ENCODE peak calls at places on chromosomes 16 and 17, in six cellular contexts. One of them, this sample, is unnamed.

GRCh38 chr16:8644513-8645140 is 23.1 kb downstream of the METTL22 start:
- DNase-seq in CD8-positive, alpha-beta T cell: peak; percentile 21
- DNase-seq in uterus: no peak
- DNase-seq in left ventricle myocardium inferior: peak; percentile 40
- DNase-seq in gastrocnemius medialis: no peak
- DNase-seq in RWPE2: no peak
- DNase-seq in this sample: peak; percentile 78

GRCh38 chr16:85592700-85593502 is 20.2 kb upstream of the GSE1 start:
- DNase-seq in CD8-positive, alpha-beta T cell: no peak
- DNase-seq in uterus: no peak
- DNase-seq in left ventricle myocardium inferior: no peak
- DNase-seq in gastrocnemius medialis: no peak
- DNase-seq in RWPE2: no peak
- DNase-seq in this sample: no peak

GRCh38 chr16:4214215-4214621 is 27.7 kb downstream of the SRL start:
- DNase-seq in CD8-positive, alpha-beta T cell: no peak
- DNase-seq in uterus: peak; percentile 60
- DNase-seq in left ventricle myocardium inferior: no peak
- DNase-seq in gastrocnemius medialis: peak; percentile 93
- DNase-seq in RWPE2: no peak
- DNase-seq in this sample: no peak

GRCh38 chr16:5903153-5903552 is 805.6 kb upstream of the EEF2KMT start:
- DNase-seq in CD8-positive, alpha-beta T cell: no peak
- DNase-seq in uterus: no peak
- DNase-seq in left ventricle myocardium inferior: no peak
- DNase-seq in gastrocnemius medialis: no peak
- DNase-seq in RWPE2: no peak
- DNase-seq in this sample: no peak

GRCh38 chr16:66364117-66364958 is 2.2 kb upstream of the CDH5 start:
- DNase-seq in CD8-positive, alpha-beta T cell: no peak
- DNase-seq in uterus: peak; percentile 70
- DNase-seq in left ventricle myocardium inferior: peak; percentile 62
- DNase-seq in gastrocnemius medialis: peak; percentile 46
- DNase-seq in RWPE2: no peak
- DNase-seq in this sample: peak; percentile 65

GRCh38 chr16:12896562-12896961 is 4.8 kb upstream of the SHISA9 start:
- DNase-seq in CD8-positive, alpha-beta T cell: no peak
- DNase-seq in uterus: no peak
- DNase-seq in left ventricle myocardium inferior: no peak
- DNase-seq in gastrocnemius medialis: no peak
- DNase-seq in RWPE2: no peak
- DNase-seq in this sample: no peak

GRCh38 chr16:70331588-70332358 is 14.9 kb upstream of the DDX19A start:
- DNase-seq in CD8-positive, alpha-beta T cell: peak; percentile 12
- DNase-seq in uterus: no peak
- DNase-seq in left ventricle myocardium inferior: no peak
- DNase-seq in gastrocnemius medialis: peak; percentile 79
- DNase-seq in RWPE2: no peak
- DNase-seq in this sample: no peak

GRCh38 chr17:19928299-19928698 is 49.3 kb downstream of the AKAP10 start:
- DNase-seq in CD8-positive, alpha-beta T cell: no peak
- DNase-seq in uterus: no peak
- DNase-seq in left ventricle myocardium inferior: no peak
- DNase-seq in gastrocnemius medialis: no peak
- DNase-seq in RWPE2: no peak
- DNase-seq in this sample: no peak

GRCh38 chr17:74768069-74768762 is 7.9 kb downstream of the NAT9 start:
- DNase-seq in CD8-positive, alpha-beta T cell: no peak
- DNase-seq in uterus: no peak
- DNase-seq in left ventricle myocardium inferior: peak; percentile 84
- DNase-seq in gastrocnemius medialis: peak; percentile 81
- DNase-seq in RWPE2: no peak
- DNase-seq in this sample: no peak

GRCh38 chr16:21523411-21524067 is 75.8 kb upstream of the METTL9 start:
- DNase-seq in CD8-positive, alpha-beta T cell: no peak
- DNase-seq in uterus: no peak
- DNase-seq in left ventricle myocardium inferior: no peak
- DNase-seq in gastrocnemius medialis: no peak
- DNase-seq in RWPE2: no peak
- DNase-seq in this sample: peak; percentile 48

GRCh38 chr17:17921192-17922082 is 50.8 kb downstream of the TOM1L2 start:
- DNase-seq in CD8-positive, alpha-beta T cell: no peak
- DNase-seq in uterus: peak; percentile 10
- DNase-seq in left ventricle myocardium inferior: no peak
- DNase-seq in gastrocnemius medialis: peak; percentile 42
- DNase-seq in RWPE2: no peak
- DNase-seq in this sample: no peak

GRCh38 chr16:80804451-80805383 is at the start of gene CDYL2:
- DNase-seq in CD8-positive, alpha-beta T cell: peak; percentile 29
- DNase-seq in uterus: no peak
- DNase-seq in left ventricle myocardium inferior: peak; percentile 48
- DNase-seq in gastrocnemius medialis: no peak
- DNase-seq in RWPE2: no peak
- DNase-seq in this sample: peak; percentile 65

GRCh38 chr16:78045865-78046581 is 23.7 kb downstream of the CLEC3A start:
- DNase-seq in CD8-positive, alpha-beta T cell: peak; percentile 21
- DNase-seq in uterus: peak; percentile 18
- DNase-seq in left ventricle myocardium inferior: peak; percentile 60
- DNase-seq in gastrocnemius medialis: peak; percentile 9
- DNase-seq in RWPE2: no peak
- DNase-seq in this sample: peak; percentile 73

GRCh38 chr17:83179811-83180210 is 100.4 kb downstream of the METRNL start:
- DNase-seq in CD8-positive, alpha-beta T cell: no peak
- DNase-seq in uterus: no peak
- DNase-seq in left ventricle myocardium inferior: no peak
- DNase-seq in gastrocnemius medialis: no peak
- DNase-seq in RWPE2: no peak
- DNase-seq in this sample: no peak

GRCh38 chr17:44361292-44362055 is 2.2 kb downstream of the FAM171A2 start:
- DNase-seq in CD8-positive, alpha-beta T cell: no peak
- DNase-seq in uterus: no peak
- DNase-seq in left ventricle myocardium inferior: no peak
- DNase-seq in gastrocnemius medialis: no peak
- DNase-seq in RWPE2: no peak
- DNase-seq in this sample: no peak

GRCh38 chr17:66855204-66855603 is 20.3 kb downstream of the CACNG5 start:
- DNase-seq in CD8-positive, alpha-beta T cell: peak; percentile 16
- DNase-seq in uterus: no peak
- DNase-seq in left ventricle myocardium inferior: no peak
- DNase-seq in gastrocnemius medialis: no peak
- DNase-seq in RWPE2: no peak
- DNase-seq in this sample: no peak

GRCh38 chr16:85461814-85462404 is 151.2 kb upstream of the GSE1 start:
- DNase-seq in CD8-positive, alpha-beta T cell: no peak
- DNase-seq in uterus: peak; percentile 65
- DNase-seq in left ventricle myocardium inferior: no peak
- DNase-seq in gastrocnemius medialis: no peak
- DNase-seq in RWPE2: no peak
- DNase-seq in this sample: peak; percentile 75

GRCh38 chr17:76156662-76156991 is 15.6 kb upstream of the FOXJ1 start:
- DNase-seq in CD8-positive, alpha-beta T cell: no peak
- DNase-seq in uterus: no peak
- DNase-seq in left ventricle myocardium inferior: no peak
- DNase-seq in gastrocnemius medialis: no peak
- DNase-seq in RWPE2: no peak
- DNase-seq in this sample: no peak

GRCh38 chr17:77213778-77214132 is 73.0 kb downstream of the SEC14L1 start:
- DNase-seq in CD8-positive, alpha-beta T cell: no peak
- DNase-seq in uterus: no peak
- DNase-seq in left ventricle myocardium inferior: no peak
- DNase-seq in gastrocnemius medialis: no peak
- DNase-seq in RWPE2: no peak
- DNase-seq in this sample: no peak

DNA sequence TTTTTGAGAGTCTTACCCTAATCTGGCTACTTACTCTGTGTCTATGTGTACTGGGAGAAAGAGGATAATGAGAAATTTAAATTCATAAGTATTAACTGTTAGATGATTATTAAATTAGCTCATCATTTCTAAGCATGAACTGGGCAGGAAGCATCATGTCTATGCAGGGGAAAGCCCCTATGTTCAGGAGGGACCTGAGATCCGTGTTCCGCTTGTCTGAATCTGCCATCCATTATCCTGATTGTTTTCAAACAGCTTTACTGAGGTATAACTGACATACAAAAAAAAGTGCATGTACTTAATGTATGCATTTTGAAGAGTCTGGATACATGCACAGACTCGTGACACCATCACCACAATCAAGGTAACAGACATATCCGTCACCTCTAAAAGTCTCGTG is 145.0 kb downstream of the XYLT1 start:
- DNase-seq in CD8-positive, alpha-beta T cell: no peak
- DNase-seq in uterus: no peak
- DNase-seq in left ventricle myocardium inferior: no peak
- DNase-seq in gastrocnemius medialis: no peak
- DNase-seq in RWPE2: no peak
- DNase-seq in this sample: no peak
- H3K27ac ChIP-seq in CD8-positive, alpha-beta T cell: no peak overlapping the region
- H3K27ac ChIP-seq in uterus: no peak overlapping the region
- H3K27ac ChIP-seq in left ventricle myocardium inferior: no peak overlapping the region
- H3K27ac ChIP-seq in gastrocnemius medialis: no peak overlapping the region
- H3K27ac ChIP-seq in RWPE2: no peak overlapping the region
- H3K27ac ChIP-seq in this sample: no peak overlapping the region

GRCh38 chr17:50195196-50195865 is 6.1 kb downstream of the COL1A1 start:
- DNase-seq in CD8-positive, alpha-beta T cell: no peak
- DNase-seq in uterus: no peak
- DNase-seq in left ventricle myocardium inferior: no peak
- DNase-seq in gastrocnemius medialis: no peak
- DNase-seq in RWPE2: no peak
- DNase-seq in this sample: peak; percentile 31
- H3K4me1 ChIP-seq in CD8-positive, alpha-beta T cell: peaks cover 11% of the 10 kb centered on the region
- H3K4me1 ChIP-seq in uterus: peaks cover 28% of the 10 kb centered on the region
- H3K4me1 ChIP-seq in left ventricle myocardium inferior: peaks cover 32% of the 10 kb centered on the region
- H3K4me1 ChIP-seq in gastrocnemius medialis: peaks cover 5% of the 10 kb centered on the region
- H3K4me1 ChIP-seq in RWPE2: peaks cover 4% of the 10 kb centered on the region
- H3K4me1 ChIP-seq in this sample: peaks cover 28% of the 10 kb centered on the region

DNA sequence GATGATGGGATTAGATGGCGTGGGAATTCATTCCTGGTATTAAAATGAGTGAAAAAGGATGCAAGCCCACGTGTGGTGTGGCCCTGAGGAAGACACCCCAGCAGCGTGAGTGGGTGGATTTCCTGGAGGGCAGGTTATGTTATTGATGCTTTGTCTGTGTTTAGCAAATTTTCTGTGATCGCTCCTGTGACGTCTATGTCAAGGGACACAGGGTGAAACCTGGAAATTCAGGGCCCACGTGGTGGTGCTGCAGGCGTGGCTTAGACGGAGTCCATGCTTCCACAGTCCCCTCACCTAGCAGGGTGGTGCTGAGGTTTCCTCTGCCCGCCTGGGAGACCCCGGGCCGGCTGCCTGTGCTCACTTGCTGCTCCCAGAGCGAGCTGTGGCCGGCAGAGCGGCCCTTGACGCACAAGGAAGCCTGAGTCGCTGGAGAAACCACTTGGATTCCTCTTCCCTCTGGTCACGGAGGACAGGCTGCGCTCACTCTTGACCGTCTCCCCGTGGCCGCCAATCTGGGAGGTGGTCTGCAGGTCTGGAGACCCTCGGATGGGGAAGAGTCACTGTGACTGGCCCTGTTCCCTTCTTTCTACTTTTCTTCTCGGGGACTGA is 23.4 kb downstream of the BAIAP2 start:
- DNase-seq in CD8-positive, alpha-beta T cell: no peak
- DNase-seq in uterus: no peak
- DNase-seq in left ventricle myocardium inferior: no peak
- DNase-seq in gastrocnemius medialis: no peak
- DNase-seq in RWPE2: no peak
- DNase-seq in this sample: no peak
- H3K27ac ChIP-seq in CD8-positive, alpha-beta T cell: no peak overlapping the region
- H3K27ac ChIP-seq in uterus: peak overlapping the region; percentile 72
- H3K27ac ChIP-seq in left ventricle myocardium inferior: peak overlapping the region; percentile 96
- H3K27ac ChIP-seq in gastrocnemius medialis: peak overlapping the region; percentile 74
- H3K27ac ChIP-seq in RWPE2: peak overlapping the region; percentile 90
- H3K27ac ChIP-seq in this sample: peak overlapping the region; percentile 80

GRCh38 chr17:34241062-34241461 is 14.0 kb upstream of the CCL2 start:
- DNase-seq in CD8-positive, alpha-beta T cell: no peak
- DNase-seq in uterus: no peak
- DNase-seq in left ventricle myocardium inferior: peak; percentile 87
- DNase-seq in gastrocnemius medialis: peak; percentile 52
- DNase-seq in RWPE2: no peak
- DNase-seq in this sample: no peak

GRCh38 chr17:34243732-34244299 is 11.3 kb upstream of the CCL2 start:
- DNase-seq in CD8-positive, alpha-beta T cell: no peak
- DNase-seq in uterus: no peak
- DNase-seq in left ventricle myocardium inferior: no peak
- DNase-seq in gastrocnemius medialis: no peak
- DNase-seq in RWPE2: no peak
- DNase-seq in this sample: no peak

GRCh38 chr17:34242976-34243731 is 11.9 kb upstream of the CCL2 start:
- DNase-seq in CD8-positive, alpha-beta T cell: no peak
- DNase-seq in uterus: no peak
- DNase-seq in left ventricle myocardium inferior: no peak
- DNase-seq in gastrocnemius medialis: no peak
- DNase-seq in RWPE2: no peak
- DNase-seq in this sample: no peak

GRCh38 chr17:34245496-34245895 is 9.6 kb upstream of the CCL2 start:
- DNase-seq in CD8-positive, alpha-beta T cell: no peak
- DNase-seq in uterus: no peak
- DNase-seq in left ventricle myocardium inferior: no peak
- DNase-seq in gastrocnemius medialis: no peak
- DNase-seq in RWPE2: no peak
- DNase-seq in this sample: no peak

GRCh38 chr17:34242553-34242952 is 12.5 kb upstream of the CCL2 start:
- DNase-seq in CD8-positive, alpha-beta T cell: no peak
- DNase-seq in uterus: no peak
- DNase-seq in left ventricle myocardium inferior: no peak
- DNase-seq in gastrocnemius medialis: no peak
- DNase-seq in RWPE2: no peak
- DNase-seq in this sample: no peak
- H3K4me1 ChIP-seq in CD8-positive, alpha-beta T cell: no peaks in the 10 kb centered on the region
- H3K4me1 ChIP-seq in uterus: peaks cover 4% of the 10 kb centered on the region
- H3K4me1 ChIP-seq in left ventricle myocardium inferior: peaks cover 69% of the 10 kb centered on the region
- H3K4me1 ChIP-seq in gastrocnemius medialis: peaks cover 25% of the 10 kb centered on the region
- H3K4me1 ChIP-seq in RWPE2: no peaks in the 10 kb centered on the region
- H3K4me1 ChIP-seq in this sample: peaks cover 95% of the 10 kb centered on the region

GRCh38 chr16:50093607-50094570 is 28.1 kb downstream of the HEATR3 start:
- DNase-seq in CD8-positive, alpha-beta T cell: no peak
- DNase-seq in uterus: peak; percentile 56
- DNase-seq in left ventricle myocardium inferior: peak; percentile 54
- DNase-seq in gastrocnemius medialis: peak; percentile 64
- DNase-seq in RWPE2: no peak
- DNase-seq in this sample: peak; percentile 82
- H3K27ac ChIP-seq in CD8-positive, alpha-beta T cell: no peak overlapping the region
- H3K27ac ChIP-seq in uterus: peak overlapping the region; percentile 53
- H3K27ac ChIP-seq in left ventricle myocardium inferior: peak overlapping the region; percentile 24
- H3K27ac ChIP-seq in gastrocnemius medialis: peak overlapping the region; percentile 48
- H3K27ac ChIP-seq in RWPE2: no peak overlapping the region
- H3K27ac ChIP-seq in this sample: peak overlapping the region; percentile 72

This sample was measured in lower lobe of right lung.